ENCODE peak calls at places on chromosomes 4 and X, in five cellular contexts. A is PC-3, I is mesenchymal stem cell, G is H9, Y is fibroblast of lung. T is an unnamed sample.

GRCh38 chrX:24391843-24392242 is 31.4 kb downstream of the SUPT20HL1 start:
- DNase-seq in A (no peak), I (no peak), G (no peak), Y (no peak), T (no peak)

GRCh38 chrX:41010188-41010846 is 74.9 kb upstream of the USP9X start:
- DNase-seq in A (peak; percentile 91), I (peak; percentile 92), G (peak; percentile 85), Y (peak; percentile 90), T (peak; percentile 52)

GRCh38 chrX:22135994-22136684 is 104.0 kb downstream of the PHEX start:
- DNase-seq in A (peak; percentile 83), I (peak; percentile 64), G (no peak), Y (peak; percentile 76), T (peak; percentile 67)

GRCh38 chrX:153556767-153557166 is 39.3 kb downstream of the ATP2B3 start:
- DNase-seq in A (no peak), I (no peak), G (no peak), Y (no peak), T (no peak)

GRCh38 chr4:1409806-1410425 is 3.7 kb upstream of the NKX1-1 start:
- DNase-seq in A (no peak), I (no peak), G (no peak), Y (no peak), T (no peak)

GRCh38 chr4:7167706-7168105 is 24.6 kb upstream of the SORCS2 start:
- DNase-seq in A (peak; percentile 18), I (no peak), G (peak; percentile 15), Y (no peak), T (no peak)

GRCh38 chr4:99587803-99588202 is 13.2 kb downstream of the MTTP start:
- DNase-seq in A (peak; percentile 70), I (no peak), G (no peak), Y (peak; percentile 38), T (no peak)

GRCh38 chr4:47837582-47838294 is at the start of gene CORIN:
- DNase-seq in A (peak; percentile 15), I (peak; percentile 16), G (peak; percentile 59), Y (no peak), T (peak; percentile 19)

GRCh38 chrX:154472685-154473632 is 6.1 kb downstream of the LAGE3 start:
- DNase-seq in A (no peak), I (no peak), G (no peak), Y (no peak), T (no peak)

GRCh38 chrX:131816551-131817136 is 206.5 kb upstream of the STK26 start:
- DNase-seq in A (peak; percentile 83), I (no peak), G (no peak), Y (peak; percentile 58), T (no peak)

GRCh38 chrX:33339219-33339618 is 127.9 kb upstream of the DMD start:
- DNase-seq in A (peak; percentile 1), I (no peak), G (peak; percentile 24), Y (no peak), T (peak; percentile 8)

GRCh38 chrX:71989768-71990167 is 79.1 kb downstream of the NHSL2 start:
- DNase-seq in A (peak; percentile 34), I (peak; percentile 46), G (no peak), Y (peak; percentile 26), T (no peak)

GRCh38 chr4:88823058-88823919 is 125.7 kb upstream of the NAP1L5 start:
- DNase-seq in A (peak; percentile 87), I (peak; percentile 98), G (peak; percentile 89), Y (peak; percentile 98), T (peak; percentile 86)

GRCh38 chrX:144334577-144334976 is 450.7 kb downstream of the UBE2NL start:
- DNase-seq in A (peak; percentile 34), I (peak; percentile 1), G (peak; percentile 42), Y (no peak), T (peak; percentile 2)

GRCh38 chr4:38983756-38984647 is 48.2 kb downstream of the TMEM156 start:
- DNase-seq in A (no peak), I (peak; percentile 83), G (no peak), Y (peak; percentile 77), T (peak; percentile 16)

GRCh38 chr4:54058171-54058570 is 6.2 kb downstream of the CHIC2 start:
- DNase-seq in A (no peak), I (no peak), G (no peak), Y (no peak), T (no peak)

GRCh38 chrX:42106556-42106955 is 183.2 kb upstream of the CASK start:
- DNase-seq in A (no peak), I (peak; percentile 53), G (no peak), Y (no peak), T (no peak)

GRCh38 chr4:111802191-111802590 is 343.1 kb upstream of the FAM241A start:
- DNase-seq in A (no peak), I (peak; percentile 62), G (no peak), Y (no peak), T (no peak)

GRCh38 chr4:119735136-119735770 is 106.6 kb upstream of the PDE5A start:
- DNase-seq in A (peak; percentile 89), I (peak; percentile 91), G (no peak), Y (peak; percentile 99), T (no peak)

GRCh38 chrX:137999542-137999941 is 433.6 kb downstream of the ZIC3 start:
- DNase-seq in A (no peak), I (no peak), G (no peak), Y (no peak), T (no peak)

GRCh38 chr4:76197001-76197743 is 16.5 kb downstream of the SCARB2 start:
- DNase-seq in A (no peak), I (no peak), G (no peak), Y (peak; percentile 76), T (no peak)

GRCh38 chr4:174156239-174156826 is 127.1 kb downstream of the FBXO8 start:
- DNase-seq in A (peak; percentile 49), I (peak; percentile 77), G (no peak), Y (peak; percentile 13), T (peak; percentile 44)

GRCh38 chr4:6441758-6442157 is 30.7 kb downstream of the PPP2R2C start:
- DNase-seq in A (no peak), I (no peak), G (no peak), Y (no peak), T (no peak)

GRCh38 chr4:59818656-59819055 is 1381.5 kb upstream of the ADGRL3 start:
- DNase-seq in A (peak; percentile 46), I (no peak), G (no peak), Y (peak; percentile 23), T (no peak)

GRCh38 chr4:11628093-11628725 is 199.5 kb upstream of the HS3ST1 start:
- DNase-seq in A (peak; percentile 58), I (peak; percentile 56), G (no peak), Y (peak; percentile 51), T (no peak)

GRCh38 chr4:74395633-74396032 is 30.7 kb downstream of the EREG start:
- DNase-seq in A (no peak), I (peak; percentile 73), G (no peak), Y (peak; percentile 61), T (no peak)

GRCh38 chr4:180057891-180058643 is 2185.1 kb upstream of the TENM3 start:
- DNase-seq in A (no peak), I (peak; percentile 40), G (peak; percentile 62), Y (peak; percentile 38), T (peak; percentile 61)

GRCh38 chrX:45515262-45516215 is 314.9 kb upstream of the DIPK2B start:
- DNase-seq in A (peak; percentile 97), I (peak; percentile 94), G (no peak), Y (peak; percentile 87), T (peak; percentile 49)

GRCh38 chr4:96955226-96955625 is 1115.3 kb downstream of the PDHA2 start:
- DNase-seq in A (no peak), I (no peak), G (no peak), Y (no peak), T (no peak)

GRCh38 chr4:43587746-43588145 is 695.2 kb downstream of the GRXCR1 start:
- DNase-seq in A (no peak), I (no peak), G (no peak), Y (peak; percentile 50), T (no peak)

DNA sequence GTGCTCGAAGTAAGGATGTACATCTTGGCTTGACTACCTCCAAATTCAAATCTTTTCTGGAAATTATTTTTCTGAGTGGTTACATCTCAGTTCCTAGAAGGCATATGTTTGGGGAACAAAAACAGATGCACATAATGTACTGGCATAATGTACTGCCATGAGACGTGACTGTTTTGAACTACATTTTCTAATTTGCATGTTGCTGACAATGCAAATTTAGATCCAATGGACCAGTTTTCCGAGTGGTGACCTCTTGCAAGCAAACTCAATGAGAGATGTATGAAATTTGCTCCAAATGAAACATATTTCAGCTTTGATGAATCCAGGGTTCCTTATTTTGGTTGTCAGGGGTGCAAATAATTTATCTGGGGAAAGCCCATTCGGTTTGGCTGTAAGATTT is 694.3 kb downstream of the GRXCR1 start:
- DNase-seq in A (no peak), I (no peak), G (no peak), Y (no peak), T (no peak)
- H3K9ac ChIP-seq in A (no peak overlapping the region), I (no peak overlapping the region), G (no peak overlapping the region), Y (no peak overlapping the region), T (no peak overlapping the region)

GRCh38 chr4:37905526-37906169 is 14.8 kb downstream of the TBC1D1 start:
- DNase-seq in A (no peak), I (no peak), G (no peak), Y (no peak), T (no peak)

GRCh38 chr4:37904824-37905223 is 13.9 kb downstream of the TBC1D1 start:
- DNase-seq in A (no peak), I (no peak), G (no peak), Y (no peak), T (no peak)

GRCh38 chr4:37902738-37903693 is 12.1 kb downstream of the TBC1D1 start:
- DNase-seq in A (no peak), I (no peak), G (no peak), Y (no peak), T (no peak)

GRCh38 chr4:37903901-37904300 is 13.0 kb downstream of the TBC1D1 start:
- DNase-seq in A (no peak), I (no peak), G (no peak), Y (no peak), T (no peak)

GRCh38 chr4:37902212-37902611 is 11.3 kb downstream of the TBC1D1 start:
- DNase-seq in A (no peak), I (no peak), G (no peak), Y (no peak), T (no peak)
- H3K9ac ChIP-seq in A (no peak overlapping the region), I (no peak overlapping the region), G (no peak overlapping the region), Y (no peak overlapping the region), T (no peak overlapping the region)

DNA sequence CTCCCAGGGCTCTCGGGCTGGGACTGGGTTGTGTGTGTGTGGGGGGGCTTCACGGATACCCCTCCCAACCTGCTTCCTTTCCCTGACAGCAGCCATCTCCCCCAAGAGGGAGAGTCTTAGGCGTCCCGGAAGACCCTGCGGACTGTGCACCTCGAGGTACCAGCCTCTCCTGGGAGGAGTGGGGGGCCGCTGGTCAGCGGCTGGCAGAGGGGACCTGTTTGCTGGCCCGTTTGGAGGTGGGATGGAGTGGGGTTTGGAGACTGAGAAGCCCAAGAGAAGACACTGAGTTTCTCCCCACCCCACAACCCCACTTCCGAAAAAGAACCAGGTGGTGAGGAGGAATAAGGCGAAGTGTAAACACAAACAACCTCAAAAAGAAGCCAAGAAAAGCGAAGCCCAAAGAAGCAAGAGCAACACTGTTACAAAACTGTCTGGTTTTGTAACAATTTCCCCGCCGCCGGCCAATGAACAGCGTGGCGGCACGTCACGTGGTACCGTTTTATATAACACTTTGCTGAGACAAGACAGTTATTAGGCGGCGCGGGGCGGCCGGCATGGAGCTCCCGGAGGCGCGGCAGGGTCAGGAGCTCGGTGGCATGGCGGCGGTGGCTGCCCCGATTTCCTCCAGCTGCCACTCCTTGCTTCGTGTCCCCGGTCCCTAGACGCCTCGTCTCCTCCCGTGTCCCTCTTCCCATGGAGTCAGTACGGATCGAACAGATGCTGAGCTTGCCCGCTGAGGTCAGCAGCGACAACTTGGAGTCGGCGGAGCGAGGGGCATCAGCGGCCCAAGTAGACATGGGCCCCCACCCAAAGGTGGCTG is at the start of gene LONRF3:
- DNase-seq in A (peak; percentile 67), I (peak; percentile 30), G (no peak), Y (peak; percentile 28), T (peak; percentile 27)
- H3K9ac ChIP-seq in A (peak within 1 kb of the TSS; percentile 49), I (peak within 1 kb of the TSS; percentile 38), G (no peak within 1 kb of the TSS), Y (no peak within 1 kb of the TSS), T (no peak within 1 kb of the TSS)

GRCh38 chr4:20255251-20255586 is 3.5 kb downstream of the SLIT2 start:
- DNase-seq in A (no peak), I (no peak), G (no peak), Y (no peak), T (no peak)
- H3K9ac ChIP-seq in A (peak overlapping the region; percentile 74), I (peak overlapping the region; percentile 91), G (no peak overlapping the region), Y (peak overlapping the region; percentile 67), T (no peak overlapping the region)

T was measured in neural progenitor cell.